ENCODE peak calls at places on chromosomes 13 and 19, in five cellular contexts. V, Q, U, E and D are unnamed samples.

GRCh38 chr13:73061478-73062275 is 2.9 kb downstream of the KLF5 start:
- DNase-seq in V (no peak), Q (no peak), U (no peak), E (no peak), D (no peak)

GRCh38 chr13:101473458-101473857 is 21.0 kb downstream of the ITGBL1 start:
- DNase-seq in V (no peak), Q (no peak), U (no peak), E (peak; percentile 71), D (no peak)

GRCh38 chr19:13835791-13836723 is 40.8 kb downstream of the ZSWIM4 start:
- DNase-seq in V (no peak), Q (peak; percentile 86), U (no peak), E (no peak), D (peak; percentile 89)

GRCh38 chr19:58460039-58460438 is 6.8 kb upstream of the ZNF324 start:
- DNase-seq in V (no peak), Q (no peak), U (no peak), E (no peak), D (no peak)

GRCh38 chr13:47146136-47146535 is 249.3 kb upstream of the HTR2A start:
- DNase-seq in V (no peak), Q (no peak), U (no peak), E (peak; percentile 11), D (no peak)

GRCh38 chr13:104024416-104025170 is 958.4 kb upstream of the SLC10A2 start:
- DNase-seq in V (no peak), Q (no peak), U (no peak), E (peak; percentile 83), D (no peak)

GRCh38 chr13:39159393-39159792 is 121.1 kb downstream of the NHLRC3 start:
- DNase-seq in V (no peak), Q (no peak), U (no peak), E (no peak), D (no peak)

GRCh38 chr13:36519432-36519831 is 87.1 kb downstream of the CCNA1 start:
- DNase-seq in V (no peak), Q (no peak), U (no peak), E (no peak), D (no peak)

GRCh38 chr19:37874784-37875183 is 31.6 kb downstream of the WDR87 start:
- DNase-seq in V (no peak), Q (no peak), U (no peak), E (no peak), D (no peak)

GRCh38 chr19:45780448-45781281 is 1.6 kb downstream of the DMPK start:
- DNase-seq in V (no peak), Q (peak; percentile 78), U (no peak), E (no peak), D (no peak)

GRCh38 chr19:18093439-18094161 is 4.0 kb upstream of the MAST3 start:
- DNase-seq in V (no peak), Q (no peak), U (no peak), E (peak; percentile 33), D (no peak)

GRCh38 chr13:100854091-100854490 is 179.5 kb upstream of the TMTC4 start:
- DNase-seq in V (no peak), Q (no peak), U (no peak), E (no peak), D (no peak)

GRCh38 chr19:13557756-13558398 is 51.6 kb upstream of the CACNA1A start:
- DNase-seq in V (no peak), Q (no peak), U (peak; percentile 12), E (no peak), D (no peak)

GRCh38 chr19:30490760-30491159 is 118.6 kb downstream of the ZNF536 start:
- DNase-seq in V (no peak), Q (no peak), U (no peak), E (no peak), D (no peak)

GRCh38 chr19:49554701-49555181 is 25.6 kb downstream of the NOSIP start:
- DNase-seq in V (peak; percentile 77), Q (no peak), U (peak; percentile 36), E (no peak), D (no peak)

GRCh38 chr13:77619655-77620054 is 77.8 kb upstream of the SLAIN1 start:
- DNase-seq in V (no peak), Q (no peak), U (no peak), E (no peak), D (no peak)

GRCh38 chr19:19554074-19555023 is 16.3 kb downstream of the CILP2 start:
- DNase-seq in V (peak; percentile 76), Q (peak; percentile 82), U (peak; percentile 42), E (peak; percentile 47), D (no peak)

GRCh38 chr19:38417544-38418506 is 8.2 kb downstream of the RASGRP4 start:
- DNase-seq in V (peak; percentile 66), Q (peak; percentile 86), U (peak; percentile 23), E (no peak), D (peak; percentile 65)

GRCh38 chr19:28670894-28671293 is 542.1 kb downstream of the UQCRFS1 start:
- DNase-seq in V (no peak), Q (no peak), U (no peak), E (no peak), D (no peak)

GRCh38 chr19:28665748-28666147 is 547.2 kb downstream of the UQCRFS1 start:
- DNase-seq in V (no peak), Q (no peak), U (no peak), E (no peak), D (no peak)

GRCh38 chr19:28669804-28670203 is 543.1 kb downstream of the UQCRFS1 start:
- DNase-seq in V (no peak), Q (no peak), U (no peak), E (no peak), D (no peak)

GRCh38 chr19:28667348-28667977 is 545.5 kb downstream of the UQCRFS1 start:
- DNase-seq in V (no peak), Q (no peak), U (no peak), E (no peak), D (no peak)
- H3K4me3 ChIP-seq in V (no peak overlapping the region), Q (no peak overlapping the region), U (no peak overlapping the region), E (no peak overlapping the region), D (no peak overlapping the region)

DNA sequence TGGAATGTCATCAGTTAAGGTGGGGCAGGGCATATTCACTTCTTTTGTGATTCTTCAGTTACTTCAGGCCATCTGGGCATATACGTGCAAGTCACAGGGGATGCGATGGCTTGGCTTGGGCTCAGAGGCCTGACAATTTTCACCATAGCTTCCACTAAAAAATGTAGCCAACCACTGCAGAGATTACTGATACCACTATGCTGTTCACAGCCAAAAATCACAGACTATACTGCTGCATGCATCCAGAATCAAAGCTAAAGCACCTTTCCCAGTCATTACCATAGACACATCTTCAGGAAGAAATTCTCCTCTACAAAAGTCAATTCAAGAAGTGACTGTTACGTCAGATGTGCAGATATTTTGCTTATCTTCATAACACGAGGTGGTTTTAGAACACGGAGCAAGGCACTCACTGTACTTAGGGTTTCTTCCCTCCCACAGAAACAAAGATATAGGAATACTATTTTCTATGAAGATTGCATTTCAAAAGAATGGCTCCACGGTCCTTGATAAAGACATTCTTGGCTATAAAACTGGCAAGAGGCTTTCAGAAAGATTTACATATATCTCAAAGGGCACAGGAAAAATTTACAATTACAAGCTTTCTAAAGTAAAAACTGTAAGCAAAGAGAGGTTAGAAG is 1556.6 kb upstream of the PRR20A start:
- DNase-seq in V (no peak), Q (no peak), U (no peak), E (no peak), D (no peak)
- H3K4me3 ChIP-seq in V (no peak overlapping the region), Q (no peak overlapping the region), U (no peak overlapping the region), E (no peak overlapping the region), D (no peak overlapping the region)

GRCh38 chr19:35119578-35119977 is 4.0 kb downstream of the FXYD3 start:
- DNase-seq in V (no peak), Q (no peak), U (no peak), E (no peak), D (no peak)
- H3K4me3 ChIP-seq in V (no peak overlapping the region), Q (no peak overlapping the region), U (no peak overlapping the region), E (no peak overlapping the region), D (no peak overlapping the region)

DNA sequence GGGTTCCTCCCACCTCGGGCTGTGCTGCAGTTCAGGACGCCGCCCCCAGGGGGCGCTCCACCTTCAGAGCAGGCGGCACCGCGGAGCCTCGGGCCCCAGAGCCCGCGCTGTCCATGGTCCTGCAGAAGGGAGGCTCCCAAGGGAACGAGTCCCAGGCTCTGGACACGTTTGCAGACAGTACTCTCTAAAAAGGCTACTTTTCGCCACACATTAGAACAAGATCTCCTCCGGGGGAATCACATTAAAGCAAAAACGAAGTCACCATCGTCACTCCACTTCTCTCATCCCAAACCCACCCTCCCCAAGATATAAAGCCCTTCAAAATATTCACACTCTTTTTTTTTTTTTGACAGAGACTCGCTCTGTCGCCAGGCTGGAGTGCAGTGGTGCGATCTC is 4.6 kb upstream of the SIGLEC10 start:
- DNase-seq in V (peak; percentile 93), Q (peak; percentile 92), U (peak; percentile 85), E (peak; percentile 76), D (peak; percentile 94)
- H3K4me3 ChIP-seq in V (no peak overlapping the region), Q (no peak overlapping the region), U (no peak overlapping the region), E (no peak overlapping the region), D (no peak overlapping the region)

GRCh38 chr19:16889429-16889882 is 657 bp downstream of the F2RL3 start:
- DNase-seq in V (no peak), Q (no peak), U (no peak), E (no peak), D (no peak)
- H3K4me3 ChIP-seq in V (no peak overlapping the region), Q (no peak overlapping the region), U (no peak overlapping the region), E (no peak overlapping the region), D (no peak overlapping the region)

GRCh38 chr19:36514012-36514612 is 14.0 kb downstream of the ZNF260 start:
- DNase-seq in V (no peak), Q (no peak), U (no peak), E (no peak), D (no peak)
- H3K4me3 ChIP-seq in V (no peak overlapping the region), Q (peak overlapping the region; percentile 16), U (no peak overlapping the region), E (no peak overlapping the region), D (no peak overlapping the region)

GRCh38 chr19:55477905-55478304 is 1.5 kb downstream of the ZNF628 start:
- DNase-seq in V (no peak), Q (no peak), U (no peak), E (no peak), D (no peak)
- H3K4me3 ChIP-seq in V (no peak overlapping the region), Q (no peak overlapping the region), U (no peak overlapping the region), E (peak overlapping the region; percentile 79), D (no peak overlapping the region)

GRCh38 chr13:106481919-106482318 is 53.5 kb downstream of the EFNB2 start:
- DNase-seq in V (no peak), Q (no peak), U (no peak), E (no peak), D (no peak)

GRCh38 chr13:106488075-106488474 is 47.4 kb downstream of the EFNB2 start:
- DNase-seq in V (no peak), Q (no peak), U (no peak), E (no peak), D (no peak)

GRCh38 chr13:106486287-106486686 is 49.2 kb downstream of the EFNB2 start:
- DNase-seq in V (no peak), Q (no peak), U (no peak), E (no peak), D (no peak)

GRCh38 chr13:106484084-106484754 is 51.2 kb downstream of the EFNB2 start:
- DNase-seq in V (no peak), Q (no peak), U (no peak), E (no peak), D (no peak)

GRCh38 chr13:106484755-106485193 is 50.7 kb downstream of the EFNB2 start:
- DNase-seq in V (no peak), Q (no peak), U (no peak), E (peak; percentile 74), D (no peak)
- H3K4me3 ChIP-seq in V (no peak overlapping the region), Q (no peak overlapping the region), U (no peak overlapping the region), E (peak overlapping the region; percentile 2), D (no peak overlapping the region)